ENCODE peak calls at places on chromosomes 12 and 14, in four cellular contexts. One of them, this sample, is unnamed.

GRCh38 chr12:120677765-120678473 is 9.0 kb upstream of the MLEC start:
- DNase-seq in HepG2: no peak
- DNase-seq in K562: peak
- DNase-seq in GM12878: peak
- DNase-seq in this sample: no peak

GRCh38 chr12:23168459-23168858 is 543.5 kb downstream of the ETNK1 start:
- DNase-seq in HepG2: no peak
- DNase-seq in K562: no peak
- DNase-seq in GM12878: no peak
- DNase-seq in this sample: no peak

GRCh38 chr12:2170376-2170775 is 117.6 kb downstream of the CACNA1C start:
- DNase-seq in HepG2: no peak
- DNase-seq in K562: no peak
- DNase-seq in GM12878: no peak
- DNase-seq in this sample: no peak

GRCh38 chr14:66910306-66910705 is 278.9 kb upstream of the GARIN2 start:
- DNase-seq in HepG2: no peak
- DNase-seq in K562: no peak
- DNase-seq in GM12878: no peak
- DNase-seq in this sample: no peak

GRCh38 chr12:98997-99396 is 32.4 kb downstream of the IQSEC3 start:
- DNase-seq in HepG2: no peak
- DNase-seq in K562: no peak
- DNase-seq in GM12878: no peak
- DNase-seq in this sample: no peak

GRCh38 chr14:21097616-21098133 is 780 bp downstream of the ZNF219 start:
- DNase-seq in HepG2: no peak
- DNase-seq in K562: no peak
- DNase-seq in GM12878: no peak
- DNase-seq in this sample: no peak

GRCh38 chr12:12645485-12645884 is 33.8 kb downstream of the CREBL2 start:
- DNase-seq in HepG2: peak
- DNase-seq in K562: peak
- DNase-seq in GM12878: no peak
- DNase-seq in this sample: no peak

GRCh38 chr14:29126361-29126760 is 359.8 kb downstream of the FOXG1 start:
- DNase-seq in HepG2: no peak
- DNase-seq in K562: no peak
- DNase-seq in GM12878: no peak
- DNase-seq in this sample: no peak

GRCh38 chr14:104144911-104145825 is 6.8 kb downstream of the KIF26A start:
- DNase-seq in HepG2: no peak
- DNase-seq in K562: no peak
- DNase-seq in GM12878: no peak
- DNase-seq in this sample: no peak

GRCh38 chr14:60893916-60894315 is 87.0 kb downstream of the TRMT5 start:
- DNase-seq in HepG2: no peak
- DNase-seq in K562: no peak
- DNase-seq in GM12878: no peak
- DNase-seq in this sample: no peak

DNA sequence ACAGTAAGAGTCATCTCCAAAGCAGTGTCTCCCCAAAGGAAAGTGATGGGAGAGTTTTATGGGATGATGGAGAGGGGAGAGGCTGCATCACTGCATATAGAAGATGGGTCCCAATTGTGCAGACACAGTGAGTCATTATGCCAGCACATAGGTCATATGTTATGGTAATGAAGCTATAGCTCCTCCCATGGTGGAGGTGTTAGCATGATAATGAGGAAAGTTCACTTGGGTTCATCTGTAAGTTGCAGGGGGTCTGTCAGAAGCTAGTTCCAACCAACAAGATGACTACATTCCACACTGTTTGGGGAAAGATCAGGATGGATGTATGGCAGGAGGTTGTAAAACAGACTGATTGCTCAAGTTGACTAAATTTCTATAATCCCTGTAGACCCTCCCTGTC is 561.3 kb downstream of the C12orf50 start:
- DNase-seq in HepG2: no peak
- DNase-seq in K562: no peak
- DNase-seq in GM12878: no peak
- DNase-seq in this sample: no peak
- TF ChIP-seq JUND in HepG2: no peak
- TF ChIP-seq JUND in K562: no peak
- TF ChIP-seq JUND in GM12878: no peak
- TF ChIP-seq JUND in this sample: no peak

GRCh38 chr14:68233385-68233784 is 413.8 kb downstream of the RAD51B start:
- DNase-seq in HepG2: no peak
- DNase-seq in K562: no peak
- DNase-seq in GM12878: no peak
- DNase-seq in this sample: no peak

GRCh38 chr14:68231832-68232642 is 412.5 kb downstream of the RAD51B start:
- DNase-seq in HepG2: no peak
- DNase-seq in K562: no peak
- DNase-seq in GM12878: no peak
- DNase-seq in this sample: no peak

GRCh38 chr14:68230941-68231717 is 411.6 kb downstream of the RAD51B start:
- DNase-seq in HepG2: no peak
- DNase-seq in K562: no peak
- DNase-seq in GM12878: no peak
- DNase-seq in this sample: peak

GRCh38 chr14:68234101-68234905 is 414.7 kb downstream of the RAD51B start:
- DNase-seq in HepG2: no peak
- DNase-seq in K562: no peak
- DNase-seq in GM12878: no peak
- DNase-seq in this sample: no peak

GRCh38 chr14:68232643-68233055 is 413.1 kb downstream of the RAD51B start:
- DNase-seq in HepG2: peak
- DNase-seq in K562: no peak
- DNase-seq in GM12878: peak
- DNase-seq in this sample: no peak
- TF ChIP-seq JUND in HepG2: no peak
- TF ChIP-seq JUND in K562: peak
- TF ChIP-seq JUND in GM12878: peak
- TF ChIP-seq JUND in this sample: peak

GRCh38 chr12:90959538-90960139 is 4.7 kb upstream of the CCER1 start:
- DNase-seq in HepG2: peak
- DNase-seq in K562: peak
- DNase-seq in GM12878: no peak
- DNase-seq in this sample: peak
- TF ChIP-seq JUND in HepG2: no peak
- TF ChIP-seq JUND in K562: no peak
- TF ChIP-seq JUND in GM12878: no peak
- TF ChIP-seq JUND in this sample: no peak

DNA sequence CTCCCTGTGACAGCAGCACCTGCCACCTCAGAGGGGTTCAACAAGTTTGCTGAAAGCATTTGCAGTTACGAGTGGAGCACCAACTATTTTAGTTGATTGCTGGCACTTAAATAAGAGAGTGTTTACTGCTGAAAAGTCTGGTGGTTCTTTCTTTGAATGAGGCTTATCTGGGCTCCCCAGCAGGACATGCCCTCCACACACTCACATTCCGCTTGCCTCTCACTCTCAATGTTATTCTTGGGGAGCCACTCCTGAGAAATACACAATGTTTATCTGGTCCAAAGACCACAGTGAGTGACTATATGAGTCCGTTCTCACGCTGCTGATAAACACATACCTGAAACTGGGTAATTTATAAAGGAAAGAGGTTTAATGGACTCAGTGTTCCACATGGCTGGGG is 31.9 kb downstream of the NT5DC3 start:
- DNase-seq in HepG2: no peak
- DNase-seq in K562: peak
- DNase-seq in GM12878: no peak
- DNase-seq in this sample: no peak
- TF ChIP-seq JUND in HepG2: no peak
- TF ChIP-seq JUND in K562: peak
- TF ChIP-seq JUND in GM12878: no peak
- TF ChIP-seq JUND in this sample: no peak

DNA sequence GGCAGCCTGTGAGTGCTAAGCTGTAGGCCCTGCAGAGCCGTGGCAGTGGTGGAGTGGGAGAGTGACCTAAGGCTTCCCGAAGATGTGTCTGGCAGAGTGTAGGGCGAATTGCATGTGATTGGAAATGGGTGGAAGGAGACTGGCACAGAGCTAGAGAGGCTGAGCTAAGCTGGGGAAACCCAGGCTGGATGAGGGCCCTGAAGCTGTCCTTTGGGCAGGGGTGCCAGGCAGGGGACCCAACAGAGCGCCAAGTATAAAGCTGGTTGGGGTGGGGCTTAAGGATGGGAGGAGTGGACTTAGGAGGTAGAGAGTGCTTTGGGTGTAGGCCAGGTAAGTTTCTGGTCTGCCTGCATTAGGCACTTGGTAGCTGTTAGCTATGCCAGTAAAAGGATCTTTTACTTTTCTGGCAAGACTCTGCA is 47.9 kb downstream of the WDR20 start:
- DNase-seq in HepG2: no peak
- DNase-seq in K562: no peak
- DNase-seq in GM12878: no peak
- DNase-seq in this sample: peak
- TF ChIP-seq JUND in HepG2: no peak
- TF ChIP-seq JUND in K562: no peak
- TF ChIP-seq JUND in GM12878: no peak
- TF ChIP-seq JUND in this sample: no peak

This sample was measured in T47D.